ENCODE peak calls at places on chromosome 15, in nine cellular contexts. One of them, this sample, is unnamed.

GRCh38 chr15:32855942-32856341 is 138.1 kb downstream of the GREM1 start:
- DNase-seq in K562: no peak
- DNase-seq in heart left ventricle: no peak
- DNase-seq in uterus: no peak
- DNase-seq in GM12891: no peak
- DNase-seq in sigmoid colon: no peak
- DNase-seq in adrenal gland: peak; percentile 13
- DNase-seq in esophagus squamous epithelium: no peak
- DNase-seq in HepG2: peak; percentile 81
- DNase-seq in this sample: no peak

GRCh38 chr15:38589502-38589901 is 24.9 kb upstream of the RASGRP1 start:
- DNase-seq in heart left ventricle: peak; percentile 28
- DNase-seq in adrenal gland: peak; percentile 65
- DNase-seq in sigmoid colon: no peak
- DNase-seq in esophagus squamous epithelium: no peak
- DNase-seq in uterus: no peak
- DNase-seq in K562: peak; percentile 59
- DNase-seq in HepG2: no peak
- DNase-seq in GM12891: no peak
- DNase-seq in this sample: peak; percentile 5

GRCh38 chr15:101536166-101536874 is 46.8 kb upstream of the PCSK6 start:
- DNase-seq in K562: no peak
- DNase-seq in adrenal gland: no peak
- DNase-seq in esophagus squamous epithelium: no peak
- DNase-seq in heart left ventricle: no peak
- DNase-seq in sigmoid colon: peak; percentile 46
- DNase-seq in uterus: no peak
- DNase-seq in HepG2: no peak
- DNase-seq in GM12891: no peak
- DNase-seq in this sample: no peak

GRCh38 chr15:57610130-57610529 is 18.4 kb downstream of the MYZAP start:
- DNase-seq in GM12891: no peak
- DNase-seq in esophagus squamous epithelium: no peak
- DNase-seq in K562: no peak
- DNase-seq in sigmoid colon: peak; percentile 94
- DNase-seq in heart left ventricle: peak; percentile 91
- DNase-seq in HepG2: no peak
- DNase-seq in adrenal gland: peak; percentile 97
- DNase-seq in uterus: peak; percentile 85
- DNase-seq in this sample: no peak

GRCh38 chr15:84586641-84587160 is 14.1 kb upstream of the ZSCAN2 start:
- DNase-seq in GM12891: no peak
- DNase-seq in esophagus squamous epithelium: no peak
- DNase-seq in sigmoid colon: no peak
- DNase-seq in adrenal gland: no peak
- DNase-seq in uterus: no peak
- DNase-seq in K562: no peak
- DNase-seq in heart left ventricle: no peak
- DNase-seq in HepG2: no peak
- DNase-seq in this sample: no peak

GRCh38 chr15:82804575-82804949 is 1.3 kb downstream of the FSD2 start:
- DNase-seq in adrenal gland: no peak
- DNase-seq in K562: no peak
- DNase-seq in uterus: no peak
- DNase-seq in HepG2: peak; percentile 7
- DNase-seq in sigmoid colon: no peak
- DNase-seq in GM12891: no peak
- DNase-seq in esophagus squamous epithelium: no peak
- DNase-seq in heart left ventricle: no peak
- DNase-seq in this sample: no peak

GRCh38 chr15:99443056-99443756 is 122.6 kb upstream of the MEF2A start:
- DNase-seq in GM12891: no peak
- DNase-seq in HepG2: no peak
- DNase-seq in heart left ventricle: no peak
- DNase-seq in uterus: peak; percentile 14
- DNase-seq in adrenal gland: no peak
- DNase-seq in K562: no peak
- DNase-seq in sigmoid colon: peak; percentile 58
- DNase-seq in esophagus squamous epithelium: no peak
- DNase-seq in this sample: no peak

GRCh38 chr15:26157081-26157480 is 294.0 kb upstream of the ATP10A start:
- DNase-seq in heart left ventricle: no peak
- DNase-seq in uterus: no peak
- DNase-seq in esophagus squamous epithelium: no peak
- DNase-seq in K562: no peak
- DNase-seq in HepG2: no peak
- DNase-seq in sigmoid colon: no peak
- DNase-seq in GM12891: no peak
- DNase-seq in adrenal gland: no peak
- DNase-seq in this sample: no peak

GRCh38 chr15:89917442-89918085 is 4.8 kb upstream of the ARPIN start:
- DNase-seq in HepG2: no peak
- DNase-seq in K562: no peak
- DNase-seq in GM12891: no peak
- DNase-seq in heart left ventricle: no peak
- DNase-seq in sigmoid colon: no peak
- DNase-seq in esophagus squamous epithelium: no peak
- DNase-seq in uterus: no peak
- DNase-seq in adrenal gland: no peak
- DNase-seq in this sample: no peak

GRCh38 chr15:62835351-62835750 is 207.2 kb upstream of the TPM1 start:
- DNase-seq in GM12891: no peak
- DNase-seq in uterus: no peak
- DNase-seq in K562: no peak
- DNase-seq in sigmoid colon: no peak
- DNase-seq in esophagus squamous epithelium: no peak
- DNase-seq in adrenal gland: no peak
- DNase-seq in HepG2: no peak
- DNase-seq in heart left ventricle: peak; percentile 79
- DNase-seq in this sample: no peak

GRCh38 chr15:88690331-88690730 is 51.5 kb downstream of the ISG20 start:
- DNase-seq in sigmoid colon: no peak
- DNase-seq in uterus: no peak
- DNase-seq in GM12891: no peak
- DNase-seq in adrenal gland: no peak
- DNase-seq in HepG2: no peak
- DNase-seq in esophagus squamous epithelium: no peak
- DNase-seq in heart left ventricle: no peak
- DNase-seq in K562: no peak
- DNase-seq in this sample: no peak

DNA sequence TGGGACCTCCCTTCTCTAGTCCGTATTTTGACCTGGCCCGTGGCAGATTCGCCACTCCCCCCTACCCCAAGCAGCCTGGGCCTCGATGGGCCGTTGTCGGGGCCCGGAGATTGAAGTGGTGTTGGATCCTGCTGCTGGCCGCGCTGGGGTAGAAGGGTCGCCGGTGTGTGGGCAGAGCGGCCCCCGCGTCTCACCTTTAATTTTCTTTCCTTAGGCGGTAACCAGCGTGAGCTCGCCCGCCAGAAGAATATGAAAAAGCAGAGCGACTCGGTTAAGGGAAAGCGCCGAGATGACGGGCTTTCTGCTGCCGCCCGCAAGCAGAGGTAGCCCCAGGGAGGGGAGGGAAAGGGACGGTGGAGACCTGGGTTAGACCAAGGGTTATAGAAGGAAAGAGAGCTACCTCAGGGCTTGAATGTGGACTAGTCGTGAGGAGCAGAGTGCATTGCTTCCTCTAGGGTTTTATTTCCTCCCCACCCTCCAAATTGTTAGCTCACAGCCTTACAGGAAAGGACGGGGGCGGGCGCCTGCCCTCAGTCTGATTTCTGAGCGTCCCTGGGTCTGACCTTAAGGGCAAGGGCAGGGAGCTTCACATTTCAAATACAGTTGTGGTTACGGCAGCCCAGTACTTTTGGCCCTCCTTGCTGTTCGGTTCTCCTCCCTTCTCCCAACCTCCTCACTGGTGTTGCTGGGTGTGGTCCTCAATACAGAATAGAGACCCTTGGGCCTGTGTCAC is 807 bp downstream of the SERF2 start:
- DNase-seq in HepG2: no peak
- DNase-seq in K562: peak; percentile 59
- DNase-seq in esophagus squamous epithelium: no peak
- DNase-seq in heart left ventricle: peak; percentile 67
- DNase-seq in uterus: no peak
- DNase-seq in adrenal gland: peak; percentile 72
- DNase-seq in sigmoid colon: no peak
- DNase-seq in GM12891: no peak
- DNase-seq in this sample: peak; percentile 50
- TF ChIP-seq POLR2A in HepG2: no peak
- TF ChIP-seq POLR2A in K562: no peak
- TF ChIP-seq POLR2A in esophagus squamous epithelium: no peak
- TF ChIP-seq POLR2A in heart left ventricle: no peak
- TF ChIP-seq POLR2A in uterus: no peak
- TF ChIP-seq POLR2A in adrenal gland: peak; percentile 54
- TF ChIP-seq POLR2A in sigmoid colon: no peak
- TF ChIP-seq POLR2A in GM12891: peak; percentile 41
- TF ChIP-seq POLR2A in this sample: no peak

DNA sequence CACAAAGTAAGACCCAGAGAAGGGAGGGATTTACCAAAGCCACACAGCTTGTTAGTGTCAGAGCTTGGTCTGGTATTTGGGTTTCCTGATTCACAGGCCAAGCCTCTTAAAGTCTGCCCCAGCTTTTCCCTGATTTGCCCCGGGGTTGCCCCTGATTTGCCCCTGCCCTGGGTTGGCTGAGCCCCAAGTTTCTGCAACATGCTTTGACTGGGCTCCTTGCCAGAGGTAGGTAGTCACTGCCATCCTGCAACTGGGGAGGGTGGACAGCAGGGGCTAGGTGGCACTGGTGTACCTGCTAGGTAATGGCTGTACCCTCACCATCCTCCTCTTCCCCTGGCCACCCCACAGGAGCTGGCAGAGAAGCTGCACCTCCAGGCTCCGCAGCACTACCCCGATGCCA is 2.5 kb downstream of the MPI start:
- DNase-seq in GM12891: no peak
- DNase-seq in HepG2: no peak
- DNase-seq in adrenal gland: peak; percentile 47
- DNase-seq in esophagus squamous epithelium: no peak
- DNase-seq in K562: no peak
- DNase-seq in heart left ventricle: no peak
- DNase-seq in uterus: no peak
- DNase-seq in sigmoid colon: no peak
- DNase-seq in this sample: no peak
- TF ChIP-seq POLR2A in GM12891: no peak
- TF ChIP-seq POLR2A in HepG2: no peak
- TF ChIP-seq POLR2A in adrenal gland: no peak
- TF ChIP-seq POLR2A in esophagus squamous epithelium: no peak
- TF ChIP-seq POLR2A in K562: no peak
- TF ChIP-seq POLR2A in heart left ventricle: no peak
- TF ChIP-seq POLR2A in uterus: no peak
- TF ChIP-seq POLR2A in sigmoid colon: no peak
- TF ChIP-seq POLR2A in this sample: no peak

GRCh38 chr15:76311071-76311956 is at the start of gene ETFA:
- DNase-seq in sigmoid colon: peak; percentile 99
- DNase-seq in HepG2: peak; percentile 95
- DNase-seq in uterus: peak; percentile 95
- DNase-seq in esophagus squamous epithelium: peak; percentile 75
- DNase-seq in heart left ventricle: peak; percentile 99
- DNase-seq in K562: peak; percentile 99
- DNase-seq in adrenal gland: peak; percentile 98
- DNase-seq in GM12891: peak; percentile 98
- DNase-seq in this sample: peak; percentile 96
- TF ChIP-seq POLR2A in sigmoid colon: peak; percentile 90
- TF ChIP-seq POLR2A in HepG2: peak; percentile 96
- TF ChIP-seq POLR2A in uterus: peak; percentile 75
- TF ChIP-seq POLR2A in esophagus squamous epithelium: no peak
- TF ChIP-seq POLR2A in heart left ventricle: peak; percentile 74
- TF ChIP-seq POLR2A in K562: peak; percentile 96
- TF ChIP-seq POLR2A in adrenal gland: peak; percentile 99
- TF ChIP-seq POLR2A in GM12891: peak; percentile 95
- TF ChIP-seq POLR2A in this sample: peak; percentile 94

DNA sequence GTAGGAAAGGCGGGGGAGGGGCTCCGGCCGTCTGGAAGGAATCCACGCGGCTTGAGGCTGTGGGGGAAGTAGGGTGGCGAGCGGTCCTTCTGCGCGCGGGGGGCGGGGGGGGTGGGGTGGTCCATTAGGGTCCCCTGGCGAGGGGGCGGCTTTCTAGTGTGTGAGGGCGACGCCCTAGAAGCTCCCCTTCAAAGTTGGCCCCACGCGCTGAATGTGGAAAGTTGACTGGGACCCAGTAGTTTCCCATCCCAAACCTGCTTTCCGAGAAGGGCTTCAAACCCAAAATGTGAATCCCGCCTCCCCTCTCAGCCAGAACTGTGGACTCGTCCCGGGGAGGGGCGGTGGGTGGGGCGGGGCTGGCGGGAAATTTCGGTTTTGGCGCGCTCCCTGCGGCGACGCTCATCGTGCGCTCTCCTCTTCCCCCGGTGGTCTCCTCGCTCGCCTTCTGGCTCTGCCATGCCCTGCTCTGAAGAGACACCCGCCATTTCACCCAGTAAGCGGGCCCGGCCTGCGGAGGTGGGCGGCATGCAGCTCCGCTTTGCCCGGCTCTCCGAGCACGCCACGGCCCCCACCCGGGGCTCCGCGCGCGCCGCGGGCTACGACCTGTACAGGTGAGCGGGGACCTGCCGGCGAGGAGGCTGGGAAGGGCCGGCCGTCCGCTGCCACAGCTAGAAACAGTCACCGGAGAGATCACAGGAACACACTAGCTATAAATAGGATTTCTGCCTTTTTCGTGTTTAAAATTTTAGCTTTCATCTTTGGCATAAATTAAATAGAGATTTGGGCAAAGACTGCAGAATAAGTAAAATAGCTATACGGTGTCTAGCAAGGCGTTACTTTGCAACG is 790 bp downstream of the DUT start:
- DNase-seq in uterus: peak; percentile 85
- DNase-seq in sigmoid colon: peak; percentile 90
- DNase-seq in HepG2: peak; percentile 21
- DNase-seq in heart left ventricle: peak; percentile 81
- DNase-seq in esophagus squamous epithelium: peak; percentile 55
- DNase-seq in K562: peak; percentile 91
- DNase-seq in adrenal gland: peak; percentile 66
- DNase-seq in GM12891: peak; percentile 64
- DNase-seq in this sample: peak; percentile 90
- TF ChIP-seq POLR2A in uterus: no peak
- TF ChIP-seq POLR2A in sigmoid colon: no peak
- TF ChIP-seq POLR2A in HepG2: no peak
- TF ChIP-seq POLR2A in heart left ventricle: no peak
- TF ChIP-seq POLR2A in esophagus squamous epithelium: no peak
- TF ChIP-seq POLR2A in K562: peak; percentile 17
- TF ChIP-seq POLR2A in adrenal gland: no peak
- TF ChIP-seq POLR2A in GM12891: no peak
- TF ChIP-seq POLR2A in this sample: no peak

This sample was measured in erythroblast.